ENCODE peak calls at places on chromosome 19, in nine cellular contexts. One of them, this sample, is unnamed.

GRCh38 chr19:58572818-58573657 is at the start of gene MZF1:
- DNase-seq in activated T-cell treated with anti-CD3 and anti-CD28 coated beads for 1 hour: peak
- DNase-seq in stimulated activated CD4-positive, alpha-beta T cell treated with anti-CD3 and anti-CD28 coated beads, TNF-alpha, amount 100 ng/mL, for 48 hours: peak
- DNase-seq in T1000: no peak
- DNase-seq in NB4: peak
- DNase-seq in memory B cell: peak
- DNase-seq in kidney glomerular epithelial cell: no peak
- DNase-seq in heart right ventricle: peak
- DNase-seq in ELR: peak
- DNase-seq in this sample: peak

GRCh38 chr19:21308778-21309177 is 20.4 kb downstream of the ZNF708 start:
- DNase-seq in T1000: no peak
- DNase-seq in heart right ventricle: no peak
- DNase-seq in activated T-cell treated with anti-CD3 and anti-CD28 coated beads for 1 hour: no peak
- DNase-seq in kidney glomerular epithelial cell: no peak
- DNase-seq in NB4: peak
- DNase-seq in ELR: no peak
- DNase-seq in memory B cell: no peak
- DNase-seq in stimulated activated CD4-positive, alpha-beta T cell treated with anti-CD3 and anti-CD28 coated beads, TNF-alpha, amount 100 ng/mL, for 48 hours: no peak
- DNase-seq in this sample: no peak

GRCh38 chr19:22116760-22117159 is 64.5 kb downstream of the ZNF257 start:
- DNase-seq in activated T-cell treated with anti-CD3 and anti-CD28 coated beads for 1 hour: no peak
- DNase-seq in stimulated activated CD4-positive, alpha-beta T cell treated with anti-CD3 and anti-CD28 coated beads, TNF-alpha, amount 100 ng/mL, for 48 hours: no peak
- DNase-seq in memory B cell: no peak
- DNase-seq in NB4: no peak
- DNase-seq in ELR: no peak
- DNase-seq in kidney glomerular epithelial cell: no peak
- DNase-seq in T1000: no peak
- DNase-seq in heart right ventricle: no peak
- DNase-seq in this sample: no peak

GRCh38 chr19:29380581-29380980 is 145.2 kb upstream of the VSTM2B start:
- DNase-seq in stimulated activated CD4-positive, alpha-beta T cell treated with anti-CD3 and anti-CD28 coated beads, TNF-alpha, amount 100 ng/mL, for 48 hours: no peak
- DNase-seq in ELR: no peak
- DNase-seq in heart right ventricle: no peak
- DNase-seq in memory B cell: no peak
- DNase-seq in T1000: no peak
- DNase-seq in kidney glomerular epithelial cell: no peak
- DNase-seq in NB4: no peak
- DNase-seq in activated T-cell treated with anti-CD3 and anti-CD28 coated beads for 1 hour: no peak
- DNase-seq in this sample: no peak

GRCh38 chr19:48190288-48191284 is 20.1 kb downstream of the ZSWIM9 start:
- DNase-seq in NB4: peak
- DNase-seq in ELR: peak
- DNase-seq in activated T-cell treated with anti-CD3 and anti-CD28 coated beads for 1 hour: no peak
- DNase-seq in stimulated activated CD4-positive, alpha-beta T cell treated with anti-CD3 and anti-CD28 coated beads, TNF-alpha, amount 100 ng/mL, for 48 hours: peak
- DNase-seq in heart right ventricle: no peak
- DNase-seq in T1000: peak
- DNase-seq in kidney glomerular epithelial cell: no peak
- DNase-seq in memory B cell: peak
- DNase-seq in this sample: no peak

GRCh38 chr19:11694533-11695439 is 44.0 kb downstream of the ZNF823 start:
- DNase-seq in stimulated activated CD4-positive, alpha-beta T cell treated with anti-CD3 and anti-CD28 coated beads, TNF-alpha, amount 100 ng/mL, for 48 hours: peak
- DNase-seq in memory B cell: peak
- DNase-seq in activated T-cell treated with anti-CD3 and anti-CD28 coated beads for 1 hour: peak
- DNase-seq in T1000: peak
- DNase-seq in NB4: peak
- DNase-seq in heart right ventricle: peak
- DNase-seq in ELR: peak
- DNase-seq in kidney glomerular epithelial cell: peak
- DNase-seq in this sample: peak

GRCh38 chr19:16283103-16283469 is 41.5 kb upstream of the KLF2 start:
- DNase-seq in activated T-cell treated with anti-CD3 and anti-CD28 coated beads for 1 hour: no peak
- DNase-seq in NB4: peak
- DNase-seq in memory B cell: no peak
- DNase-seq in T1000: no peak
- DNase-seq in ELR: no peak
- DNase-seq in stimulated activated CD4-positive, alpha-beta T cell treated with anti-CD3 and anti-CD28 coated beads, TNF-alpha, amount 100 ng/mL, for 48 hours: no peak
- DNase-seq in kidney glomerular epithelial cell: no peak
- DNase-seq in heart right ventricle: no peak
- DNase-seq in this sample: no peak

GRCh38 chr19:55216461-55217198 is 7.3 kb upstream of the PTPRH start:
- DNase-seq in stimulated activated CD4-positive, alpha-beta T cell treated with anti-CD3 and anti-CD28 coated beads, TNF-alpha, amount 100 ng/mL, for 48 hours: peak
- DNase-seq in NB4: peak
- DNase-seq in activated T-cell treated with anti-CD3 and anti-CD28 coated beads for 1 hour: peak
- DNase-seq in kidney glomerular epithelial cell: peak
- DNase-seq in heart right ventricle: peak
- DNase-seq in ELR: peak
- DNase-seq in T1000: peak
- DNase-seq in memory B cell: no peak
- DNase-seq in this sample: peak

GRCh38 chr19:40503300-40503699 is 36.5 kb downstream of the SPTBN4 start:
- DNase-seq in heart right ventricle: no peak
- DNase-seq in kidney glomerular epithelial cell: no peak
- DNase-seq in NB4: no peak
- DNase-seq in T1000: no peak
- DNase-seq in ELR: no peak
- DNase-seq in stimulated activated CD4-positive, alpha-beta T cell treated with anti-CD3 and anti-CD28 coated beads, TNF-alpha, amount 100 ng/mL, for 48 hours: no peak
- DNase-seq in activated T-cell treated with anti-CD3 and anti-CD28 coated beads for 1 hour: no peak
- DNase-seq in memory B cell: no peak
- DNase-seq in this sample: no peak

GRCh38 chr19:34595683-34596082 is 81.3 kb downstream of the SCGB2B2 start:
- DNase-seq in T1000: no peak
- DNase-seq in stimulated activated CD4-positive, alpha-beta T cell treated with anti-CD3 and anti-CD28 coated beads, TNF-alpha, amount 100 ng/mL, for 48 hours: no peak
- DNase-seq in NB4: no peak
- DNase-seq in heart right ventricle: no peak
- DNase-seq in activated T-cell treated with anti-CD3 and anti-CD28 coated beads for 1 hour: no peak
- DNase-seq in ELR: no peak
- DNase-seq in kidney glomerular epithelial cell: no peak
- DNase-seq in memory B cell: no peak
- DNase-seq in this sample: no peak

GRCh38 chr19:5407356-5407755 is 47.9 kb upstream of the ZNRF4 start:
- DNase-seq in activated T-cell treated with anti-CD3 and anti-CD28 coated beads for 1 hour: no peak
- DNase-seq in heart right ventricle: no peak
- DNase-seq in NB4: peak
- DNase-seq in ELR: peak
- DNase-seq in T1000: no peak
- DNase-seq in stimulated activated CD4-positive, alpha-beta T cell treated with anti-CD3 and anti-CD28 coated beads, TNF-alpha, amount 100 ng/mL, for 48 hours: no peak
- DNase-seq in memory B cell: no peak
- DNase-seq in kidney glomerular epithelial cell: no peak
- DNase-seq in this sample: peak

GRCh38 chr19:38949580-38950367 is 19.0 kb downstream of the MRPS12 start:
- DNase-seq in memory B cell: peak
- DNase-seq in stimulated activated CD4-positive, alpha-beta T cell treated with anti-CD3 and anti-CD28 coated beads, TNF-alpha, amount 100 ng/mL, for 48 hours: peak
- DNase-seq in ELR: peak
- DNase-seq in T1000: no peak
- DNase-seq in NB4: no peak
- DNase-seq in kidney glomerular epithelial cell: no peak
- DNase-seq in activated T-cell treated with anti-CD3 and anti-CD28 coated beads for 1 hour: peak
- DNase-seq in heart right ventricle: peak
- DNase-seq in this sample: no peak

GRCh38 chr19:50478901-50479715 is 2.5 kb upstream of the GARIN5A start:
- DNase-seq in memory B cell: no peak
- DNase-seq in ELR: peak
- DNase-seq in kidney glomerular epithelial cell: no peak
- DNase-seq in heart right ventricle: no peak
- DNase-seq in stimulated activated CD4-positive, alpha-beta T cell treated with anti-CD3 and anti-CD28 coated beads, TNF-alpha, amount 100 ng/mL, for 48 hours: peak
- DNase-seq in NB4: no peak
- DNase-seq in T1000: no peak
- DNase-seq in activated T-cell treated with anti-CD3 and anti-CD28 coated beads for 1 hour: no peak
- DNase-seq in this sample: no peak

GRCh38 chr19:1856345-1856697 is 7.1 kb downstream of the KLF16 start:
- DNase-seq in heart right ventricle: no peak
- DNase-seq in activated T-cell treated with anti-CD3 and anti-CD28 coated beads for 1 hour: no peak
- DNase-seq in kidney glomerular epithelial cell: no peak
- DNase-seq in NB4: peak
- DNase-seq in T1000: no peak
- DNase-seq in memory B cell: no peak
- DNase-seq in ELR: no peak
- DNase-seq in stimulated activated CD4-positive, alpha-beta T cell treated with anti-CD3 and anti-CD28 coated beads, TNF-alpha, amount 100 ng/mL, for 48 hours: no peak
- DNase-seq in this sample: no peak

GRCh38 chr19:4705413-4706131 is 18.1 kb downstream of the DPP9 start:
- DNase-seq in ELR: no peak
- DNase-seq in memory B cell: no peak
- DNase-seq in T1000: no peak
- DNase-seq in NB4: no peak
- DNase-seq in kidney glomerular epithelial cell: no peak
- DNase-seq in heart right ventricle: no peak
- DNase-seq in stimulated activated CD4-positive, alpha-beta T cell treated with anti-CD3 and anti-CD28 coated beads, TNF-alpha, amount 100 ng/mL, for 48 hours: no peak
- DNase-seq in activated T-cell treated with anti-CD3 and anti-CD28 coated beads for 1 hour: no peak
- DNase-seq in this sample: no peak

GRCh38 chr19:33704271-33704670 is 82.5 kb downstream of the CHST8 start:
- DNase-seq in NB4: no peak
- DNase-seq in stimulated activated CD4-positive, alpha-beta T cell treated with anti-CD3 and anti-CD28 coated beads, TNF-alpha, amount 100 ng/mL, for 48 hours: no peak
- DNase-seq in kidney glomerular epithelial cell: no peak
- DNase-seq in memory B cell: no peak
- DNase-seq in T1000: no peak
- DNase-seq in ELR: no peak
- DNase-seq in heart right ventricle: no peak
- DNase-seq in activated T-cell treated with anti-CD3 and anti-CD28 coated beads for 1 hour: no peak
- DNase-seq in this sample: no peak

GRCh38 chr19:30666301-30666803 is 294.2 kb downstream of the ZNF536 start:
- DNase-seq in kidney glomerular epithelial cell: peak
- DNase-seq in NB4: peak
- DNase-seq in stimulated activated CD4-positive, alpha-beta T cell treated with anti-CD3 and anti-CD28 coated beads, TNF-alpha, amount 100 ng/mL, for 48 hours: no peak
- DNase-seq in activated T-cell treated with anti-CD3 and anti-CD28 coated beads for 1 hour: peak
- DNase-seq in ELR: peak
- DNase-seq in memory B cell: no peak
- DNase-seq in heart right ventricle: peak
- DNase-seq in T1000: peak
- DNase-seq in this sample: no peak

GRCh38 chr19:52936151-52936957 is 13.1 kb upstream of the ZNF888 start:
- DNase-seq in ELR: no peak
- DNase-seq in activated T-cell treated with anti-CD3 and anti-CD28 coated beads for 1 hour: no peak
- DNase-seq in T1000: no peak
- DNase-seq in heart right ventricle: no peak
- DNase-seq in NB4: peak
- DNase-seq in stimulated activated CD4-positive, alpha-beta T cell treated with anti-CD3 and anti-CD28 coated beads, TNF-alpha, amount 100 ng/mL, for 48 hours: no peak
- DNase-seq in kidney glomerular epithelial cell: no peak
- DNase-seq in memory B cell: no peak
- DNase-seq in this sample: no peak

GRCh38 chr19:13962738-13963602 is 10.7 kb downstream of the DCAF15 start:
- DNase-seq in memory B cell: no peak
- DNase-seq in ELR: peak
- DNase-seq in T1000: no peak
- DNase-seq in NB4: no peak
- DNase-seq in kidney glomerular epithelial cell: no peak
- DNase-seq in stimulated activated CD4-positive, alpha-beta T cell treated with anti-CD3 and anti-CD28 coated beads, TNF-alpha, amount 100 ng/mL, for 48 hours: no peak
- DNase-seq in activated T-cell treated with anti-CD3 and anti-CD28 coated beads for 1 hour: no peak
- DNase-seq in heart right ventricle: no peak
- DNase-seq in this sample: no peak

GRCh38 chr19:56994251-56995017 is 125.4 kb upstream of the USP29 start:
- DNase-seq in heart right ventricle: no peak
- DNase-seq in kidney glomerular epithelial cell: no peak
- DNase-seq in memory B cell: no peak
- DNase-seq in NB4: no peak
- DNase-seq in T1000: no peak
- DNase-seq in ELR: no peak
- DNase-seq in activated T-cell treated with anti-CD3 and anti-CD28 coated beads for 1 hour: no peak
- DNase-seq in stimulated activated CD4-positive, alpha-beta T cell treated with anti-CD3 and anti-CD28 coated beads, TNF-alpha, amount 100 ng/mL, for 48 hours: no peak
- DNase-seq in this sample: no peak

GRCh38 chr19:23071087-23071511 is 45.7 kb upstream of the ZNF730 start:
- DNase-seq in ELR: peak
- DNase-seq in kidney glomerular epithelial cell: no peak
- DNase-seq in heart right ventricle: peak
- DNase-seq in T1000: no peak
- DNase-seq in activated T-cell treated with anti-CD3 and anti-CD28 coated beads for 1 hour: no peak
- DNase-seq in NB4: peak
- DNase-seq in stimulated activated CD4-positive, alpha-beta T cell treated with anti-CD3 and anti-CD28 coated beads, TNF-alpha, amount 100 ng/mL, for 48 hours: no peak
- DNase-seq in memory B cell: no peak
- DNase-seq in this sample: no peak

GRCh38 chr19:33767898-33768413 is 28.7 kb upstream of the KCTD15 start:
- DNase-seq in T1000: no peak
- DNase-seq in NB4: peak
- DNase-seq in heart right ventricle: no peak
- DNase-seq in stimulated activated CD4-positive, alpha-beta T cell treated with anti-CD3 and anti-CD28 coated beads, TNF-alpha, amount 100 ng/mL, for 48 hours: peak
- DNase-seq in activated T-cell treated with anti-CD3 and anti-CD28 coated beads for 1 hour: no peak
- DNase-seq in ELR: peak
- DNase-seq in memory B cell: no peak
- DNase-seq in kidney glomerular epithelial cell: no peak
- DNase-seq in this sample: no peak

GRCh38 chr19:30679789-30680188 is 307.6 kb downstream of the ZNF536 start:
- DNase-seq in ELR: no peak
- DNase-seq in memory B cell: no peak
- DNase-seq in stimulated activated CD4-positive, alpha-beta T cell treated with anti-CD3 and anti-CD28 coated beads, TNF-alpha, amount 100 ng/mL, for 48 hours: no peak
- DNase-seq in heart right ventricle: no peak
- DNase-seq in activated T-cell treated with anti-CD3 and anti-CD28 coated beads for 1 hour: no peak
- DNase-seq in T1000: no peak
- DNase-seq in NB4: no peak
- DNase-seq in kidney glomerular epithelial cell: no peak
- DNase-seq in this sample: no peak

GRCh38 chr19:10184636-10185035 is 10.1 kb downstream of the DNMT1 start:
- DNase-seq in stimulated activated CD4-positive, alpha-beta T cell treated with anti-CD3 and anti-CD28 coated beads, TNF-alpha, amount 100 ng/mL, for 48 hours: no peak
- DNase-seq in activated T-cell treated with anti-CD3 and anti-CD28 coated beads for 1 hour: no peak
- DNase-seq in kidney glomerular epithelial cell: no peak
- DNase-seq in T1000: no peak
- DNase-seq in memory B cell: no peak
- DNase-seq in heart right ventricle: no peak
- DNase-seq in ELR: no peak
- DNase-seq in NB4: no peak
- DNase-seq in this sample: no peak

GRCh38 chr19:441213-441823 is 19.5 kb downstream of the SHC2 start:
- DNase-seq in memory B cell: no peak
- DNase-seq in kidney glomerular epithelial cell: no peak
- DNase-seq in NB4: no peak
- DNase-seq in activated T-cell treated with anti-CD3 and anti-CD28 coated beads for 1 hour: no peak
- DNase-seq in stimulated activated CD4-positive, alpha-beta T cell treated with anti-CD3 and anti-CD28 coated beads, TNF-alpha, amount 100 ng/mL, for 48 hours: no peak
- DNase-seq in ELR: no peak
- DNase-seq in T1000: no peak
- DNase-seq in heart right ventricle: no peak
- DNase-seq in this sample: no peak

GRCh38 chr19:50803633-50804419 is 13.6 kb downstream of the ACP4 start:
- DNase-seq in kidney glomerular epithelial cell: no peak
- DNase-seq in activated T-cell treated with anti-CD3 and anti-CD28 coated beads for 1 hour: no peak
- DNase-seq in T1000: no peak
- DNase-seq in ELR: peak
- DNase-seq in heart right ventricle: no peak
- DNase-seq in NB4: peak
- DNase-seq in memory B cell: no peak
- DNase-seq in stimulated activated CD4-positive, alpha-beta T cell treated with anti-CD3 and anti-CD28 coated beads, TNF-alpha, amount 100 ng/mL, for 48 hours: no peak
- DNase-seq in this sample: no peak

GRCh38 chr19:19463348-19464117 is 51.8 kb downstream of the TSSK6 start:
- DNase-seq in ELR: peak
- DNase-seq in NB4: no peak
- DNase-seq in T1000: no peak
- DNase-seq in activated T-cell treated with anti-CD3 and anti-CD28 coated beads for 1 hour: no peak
- DNase-seq in heart right ventricle: no peak
- DNase-seq in kidney glomerular epithelial cell: no peak
- DNase-seq in stimulated activated CD4-positive, alpha-beta T cell treated with anti-CD3 and anti-CD28 coated beads, TNF-alpha, amount 100 ng/mL, for 48 hours: no peak
- DNase-seq in memory B cell: no peak
- DNase-seq in this sample: no peak

GRCh38 chr19:45049073-45049736 is 10.4 kb downstream of the CLASRP start:
- DNase-seq in NB4: no peak
- DNase-seq in activated T-cell treated with anti-CD3 and anti-CD28 coated beads for 1 hour: no peak
- DNase-seq in memory B cell: no peak
- DNase-seq in kidney glomerular epithelial cell: no peak
- DNase-seq in ELR: no peak
- DNase-seq in T1000: no peak
- DNase-seq in heart right ventricle: peak
- DNase-seq in stimulated activated CD4-positive, alpha-beta T cell treated with anti-CD3 and anti-CD28 coated beads, TNF-alpha, amount 100 ng/mL, for 48 hours: no peak
- DNase-seq in this sample: no peak

GRCh38 chr19:47107953-47108746 is 5.4 kb downstream of the ZC3H4 start:
- DNase-seq in kidney glomerular epithelial cell: no peak
- DNase-seq in T1000: no peak
- DNase-seq in heart right ventricle: no peak
- DNase-seq in ELR: peak
- DNase-seq in memory B cell: no peak
- DNase-seq in NB4: peak
- DNase-seq in stimulated activated CD4-positive, alpha-beta T cell treated with anti-CD3 and anti-CD28 coated beads, TNF-alpha, amount 100 ng/mL, for 48 hours: no peak
- DNase-seq in activated T-cell treated with anti-CD3 and anti-CD28 coated beads for 1 hour: no peak
- DNase-seq in this sample: no peak

GRCh38 chr19:6693681-6694080 is 23.7 kb upstream of the TNFSF14 start:
- DNase-seq in heart right ventricle: no peak
- DNase-seq in NB4: peak
- DNase-seq in kidney glomerular epithelial cell: no peak
- DNase-seq in activated T-cell treated with anti-CD3 and anti-CD28 coated beads for 1 hour: no peak
- DNase-seq in ELR: no peak
- DNase-seq in stimulated activated CD4-positive, alpha-beta T cell treated with anti-CD3 and anti-CD28 coated beads, TNF-alpha, amount 100 ng/mL, for 48 hours: no peak
- DNase-seq in memory B cell: no peak
- DNase-seq in T1000: no peak
- DNase-seq in this sample: no peak

This sample was measured in HS-27A.